ENCODE peak calls at places on chromosomes 5 and 9, in four cellular contexts. One of them, this sample, is unnamed.
A peak's percentile ranks its signal among the peaks of the same experiment; 100 is the strongest.

GRCh38 chr9:135103931-135104639 is 16.6 kb downstream of the OLFM1 start:
- DNase-seq in activated T-cell treated with anti-CD3 and anti-CD28 coated beads for 4 hours: no peak
- DNase-seq in kidney: peak; percentile 63
- DNase-seq in transverse colon: no peak
- DNase-seq in this sample: no peak

GRCh38 chr5:72600401-72600981 is 93.3 kb upstream of the ZNF366 start:
- DNase-seq in activated T-cell treated with anti-CD3 and anti-CD28 coated beads for 4 hours: no peak
- DNase-seq in kidney: no peak
- DNase-seq in transverse colon: peak; percentile 24
- DNase-seq in this sample: no peak

GRCh38 chr9:19994296-19994695 is 205.5 kb upstream of the SLC24A2 start:
- DNase-seq in kidney: no peak
- DNase-seq in activated T-cell treated with anti-CD3 and anti-CD28 coated beads for 4 hours: no peak
- DNase-seq in transverse colon: no peak
- DNase-seq in this sample: no peak

GRCh38 chr5:5288236-5288635 is 134.2 kb upstream of the ICE1 start:
- DNase-seq in transverse colon: no peak
- DNase-seq in activated T-cell treated with anti-CD3 and anti-CD28 coated beads for 4 hours: no peak
- DNase-seq in kidney: no peak
- DNase-seq in this sample: no peak

GRCh38 chr5:7668161-7668560 is 182.8 kb downstream of the CFAP90 start:
- DNase-seq in activated T-cell treated with anti-CD3 and anti-CD28 coated beads for 4 hours: no peak
- DNase-seq in transverse colon: no peak
- DNase-seq in kidney: no peak
- DNase-seq in this sample: no peak

GRCh38 chr9:128149951-128150593 is 819 bp downstream of the LCN2 start:
- DNase-seq in kidney: peak; percentile 72
- DNase-seq in transverse colon: no peak
- DNase-seq in activated T-cell treated with anti-CD3 and anti-CD28 coated beads for 4 hours: no peak
- DNase-seq in this sample: no peak

GRCh38 chr5:32163053-32163452 is 11.1 kb downstream of the GOLPH3 start:
- DNase-seq in kidney: no peak
- DNase-seq in transverse colon: no peak
- DNase-seq in activated T-cell treated with anti-CD3 and anti-CD28 coated beads for 4 hours: no peak
- DNase-seq in this sample: no peak

GRCh38 chr5:1338518-1339070 is 6.3 kb downstream of the CLPTM1L start:
- DNase-seq in kidney: peak; percentile 66
- DNase-seq in activated T-cell treated with anti-CD3 and anti-CD28 coated beads for 4 hours: no peak
- DNase-seq in transverse colon: no peak
- DNase-seq in this sample: no peak